ENCODE peak calls at places on chromosomes 6 and 20, in eight cellular contexts. P, I, F, K, V, W, Y and U are unnamed samples.

GRCh38 chr20:10059006-10059405 is 24.2 kb downstream of the ANKEF1 start:
- DNase-seq in F (no peak), Y (no peak), W (no peak), V (no peak), I (no peak), K (no peak), P (no peak), U (no peak)

GRCh38 chr20:6426287-6426891 is 303.6 kb upstream of the FERMT1 start:
- DNase-seq in I (no peak), V (no peak), Y (no peak), P (no peak), F (no peak), W (no peak), K (no peak), U (no peak)

GRCh38 chr20:24668384-24668702 is 198.9 kb downstream of the SYNDIG1 start:
- DNase-seq in I (no peak), Y (no peak), K (no peak), F (no peak), W (no peak), P (no peak), V (no peak), U (no peak)

GRCh38 chr6:3849681-3850450 is 693 bp downstream of the FAM50B start:
- DNase-seq in Y (no peak), K (no peak), I (no peak), P (no peak), V (no peak), F (peak; percentile 26), W (peak; percentile 30), U (peak; percentile 21)

GRCh38 chr20:10074513-10074912 is 39.7 kb downstream of the ANKEF1 start:
- DNase-seq in Y (peak; percentile 55), W (no peak), I (no peak), K (peak; percentile 59), P (no peak), V (no peak), F (peak; percentile 15), U (no peak)

GRCh38 chr6:164247106-164247505 is 832.6 kb downstream of the QKI start:
- DNase-seq in F (no peak), V (no peak), W (no peak), Y (no peak), P (no peak), K (peak; percentile 51), I (no peak), U (no peak)

GRCh38 chr20:12970372-12970821 is 38.4 kb upstream of the SPTLC3 start:
- DNase-seq in K (peak; percentile 44), P (no peak), I (no peak), W (peak; percentile 11), Y (peak; percentile 5), F (no peak), V (no peak), U (no peak)

GRCh38 chr6:136699358-136699757 is 92.9 kb downstream of the MAP3K5 start:
- DNase-seq in Y (no peak), F (no peak), W (no peak), I (no peak), V (no peak), K (no peak), P (no peak), U (no peak)

GRCh38 chr20:41110930-41111577 is 26.3 kb upstream of the PLCG1 start:
- DNase-seq in V (no peak), P (no peak), F (no peak), W (no peak), K (no peak), Y (no peak), I (no peak), U (no peak)

GRCh38 chr6:156777866-156778614 is 862 bp downstream of the ARID1B start:
- DNase-seq in I (peak; percentile 63), W (peak; percentile 68), Y (no peak), K (peak; percentile 42), F (peak; percentile 66), V (peak; percentile 40), P (peak; percentile 50), U (no peak)

GRCh38 chr6:827431-827830 is 134.5 kb upstream of the EXOC2 start:
- DNase-seq in W (no peak), Y (no peak), K (no peak), I (no peak), V (no peak), P (no peak), F (no peak), U (no peak)

GRCh38 chr6:13454286-13455221 is 32.8 kb downstream of the GFOD1 start:
- DNase-seq in I (peak; percentile 45), P (peak; percentile 41), F (peak; percentile 46), V (peak; percentile 68), K (no peak), Y (no peak), W (peak; percentile 45), U (no peak)